ENCODE peak calls at places on chromosomes 5 and 9, in eight cellular contexts. E is uterus, H is body of pancreas, J is RWPE2, R is tibial artery, I is PC-3, Z is suprapubic skin, Y is fibroblast of lung. F is an unnamed sample.

GRCh38 chr5:665541-665955 is 27.6 kb downstream of the TPPP start:
- DNase-seq in Z (no peak), H (no peak), I (no peak), E (no peak), J (no peak), Y (no peak), R (no peak), F (no peak)

GRCh38 chr9:29078063-29078660 is 1504.9 kb upstream of the C9orf72 start:
- DNase-seq in Z (no peak), E (no peak), J (no peak), Y (peak; percentile 63), R (no peak), I (peak; percentile 84), H (no peak), F (peak; percentile 68)

GRCh38 chr5:1786621-1787471 is 12.8 kb downstream of the MRPL36 start:
- DNase-seq in H (no peak), R (peak; percentile 51), I (no peak), E (no peak), Y (no peak), Z (peak; percentile 55), J (peak; percentile 60), F (no peak)

GRCh38 chr5:113617191-113617796 is 103.8 kb downstream of the YTHDC2 start:
- DNase-seq in Y (no peak), Z (no peak), I (no peak), H (no peak), E (no peak), R (no peak), J (peak; percentile 65), F (no peak)

GRCh38 chr9:120381839-120382238 is 198.1 kb downstream of the CDK5RAP2 start:
- DNase-seq in R (peak; percentile 34), I (no peak), E (no peak), J (peak; percentile 33), Z (no peak), H (no peak), Y (no peak), F (no peak)

GRCh38 chr5:140220698-140221064 is 45.7 kb downstream of the CYSTM1 start:
- DNase-seq in I (no peak), H (no peak), E (no peak), R (no peak), J (no peak), Y (no peak), Z (no peak), F (no peak)

GRCh38 chr9:84296146-84296843 is 44.3 kb downstream of the SLC28A3 start:
- DNase-seq in J (no peak), R (no peak), E (no peak), I (peak; percentile 25), H (no peak), Z (no peak), Y (peak; percentile 88), F (peak; percentile 49)

GRCh38 chr5:168207450-168208029 is 83.9 kb upstream of the WWC1 start:
- DNase-seq in J (no peak), Y (no peak), E (no peak), R (no peak), Z (no peak), H (no peak), I (no peak), F (no peak)

GRCh38 chr9:135410421-135410820 is 69.2 kb upstream of the PPP1R26 start:
- DNase-seq in E (no peak), J (no peak), R (no peak), I (no peak), Z (no peak), Y (no peak), H (no peak), F (no peak)

GRCh38 chr9:105858284-105858683 is 163.9 kb downstream of the TMEM38B start:
- DNase-seq in I (no peak), R (no peak), E (no peak), J (no peak), H (no peak), Y (no peak), Z (no peak), F (no peak)

GRCh38 chr9:109468927-109469326 is 29.2 kb downstream of the PTPN3 start:
- DNase-seq in H (no peak), Z (no peak), R (no peak), Y (no peak), E (no peak), I (no peak), J (no peak), F (no peak)

GRCh38 chr5:169971780-169972179 is 8.5 kb downstream of the INSYN2B start:
- DNase-seq in Z (no peak), I (no peak), J (no peak), R (no peak), Y (no peak), H (no peak), E (no peak), F (no peak)

GRCh38 chr9:3992924-3993323 is 306.9 kb downstream of the GLIS3 start:
- DNase-seq in R (no peak), I (no peak), E (no peak), Z (no peak), H (no peak), J (no peak), Y (peak; percentile 56), F (peak; percentile 85)

GRCh38 chr5:103669615-103670014 is 107.0 kb upstream of the NUDT12 start:
- DNase-seq in Z (no peak), J (no peak), R (no peak), I (no peak), H (peak; percentile 15), E (no peak), Y (no peak), F (no peak)

GRCh38 chr5:75365740-75366139 is 28.7 kb downstream of the HMGCR start:
- DNase-seq in E (no peak), H (no peak), Z (no peak), J (no peak), I (no peak), R (no peak), Y (no peak), F (no peak)

GRCh38 chr5:54746777-54747398 is 229.3 kb downstream of the SNX18 start:
- DNase-seq in I (no peak), Y (no peak), Z (no peak), E (no peak), H (no peak), J (no peak), R (no peak), F (no peak)

GRCh38 chr5:9212605-9213004 is 333.3 kb downstream of the SEMA5A start:
- DNase-seq in E (no peak), Z (no peak), J (no peak), R (no peak), I (peak; percentile 87), Y (peak; percentile 52), H (no peak), F (no peak)

GRCh38 chr5:6108981-6109595 is 269.3 kb downstream of the MED10 start:
- DNase-seq in Z (no peak), J (no peak), I (no peak), E (no peak), H (no peak), Y (no peak), R (no peak), F (no peak)

GRCh38 chr5:59198832-59199231 is 616.0 kb downstream of the RAB3C start:
- DNase-seq in Z (no peak), H (no peak), J (no peak), Y (no peak), I (no peak), E (no peak), R (no peak), F (no peak)
- TF ChIP-seq CTCF in Z (no peak), H (no peak), J (no peak), Y (no peak), I (no peak), E (no peak), R (no peak), F (no peak)

GRCh38 chr5:126369995-126370731 is 53.0 kb upstream of the GRAMD2B start:
- DNase-seq in R (no peak), J (no peak), I (peak; percentile 31), E (no peak), Y (no peak), H (no peak), Z (no peak), F (no peak)

GRCh38 chr5:126376443-126376842 is 46.8 kb upstream of the GRAMD2B start:
- DNase-seq in J (no peak), H (no peak), I (no peak), Z (no peak), R (no peak), E (peak; percentile 35), Y (no peak), F (peak; percentile 36)

GRCh38 chr5:126377444-126377843 is 45.8 kb upstream of the GRAMD2B start:
- DNase-seq in J (no peak), H (no peak), Y (peak; percentile 59), E (no peak), I (no peak), R (no peak), Z (no peak), F (peak; percentile 40)

GRCh38 chr5:126370796-126371718 is 52.2 kb upstream of the GRAMD2B start:
- DNase-seq in H (peak; percentile 53), I (peak; percentile 83), R (no peak), Z (no peak), J (no peak), Y (peak; percentile 76), E (no peak), F (peak; percentile 60)

DNA sequence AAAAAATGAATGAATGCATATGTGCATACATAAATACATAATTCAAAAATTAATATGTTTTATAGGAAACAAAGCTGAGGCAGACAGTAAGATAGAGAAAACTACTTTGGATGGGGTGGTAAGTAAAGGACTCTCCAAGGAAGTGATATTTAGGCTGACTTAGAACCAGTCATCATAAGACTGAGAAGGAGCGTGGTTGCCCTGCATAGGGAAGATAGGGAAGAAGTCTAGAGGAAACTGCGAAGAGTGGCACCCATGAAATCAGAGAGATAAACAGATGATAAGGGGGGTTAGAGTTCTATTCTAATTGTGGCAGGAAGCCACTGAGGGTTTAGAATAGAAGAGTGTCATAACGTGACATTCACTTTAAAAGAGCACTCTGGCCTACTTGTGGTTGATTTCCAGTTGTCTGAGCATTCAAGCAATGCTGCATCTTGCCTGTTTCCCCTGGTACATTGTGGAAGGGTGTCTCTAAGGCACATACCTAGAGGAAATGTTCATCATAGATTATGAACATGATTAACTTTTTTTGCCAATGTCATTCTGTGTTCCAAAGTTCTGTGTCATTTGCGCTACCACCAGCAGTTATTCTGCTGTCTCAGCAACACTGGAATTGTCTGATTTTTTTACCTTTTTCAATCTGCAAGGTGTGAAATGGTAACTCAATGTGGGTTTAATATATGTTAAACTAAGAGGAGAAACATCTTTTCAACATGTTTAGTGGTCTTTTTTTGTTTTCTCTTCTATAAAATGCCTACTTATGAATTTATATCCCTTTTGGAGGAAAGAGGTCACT is 49.4 kb upstream of the GRAMD2B start:
- DNase-seq in I (peak; percentile 36), Z (no peak), Y (peak; percentile 86), J (no peak), H (no peak), R (no peak), E (no peak), F (no peak)
- H3K4me3 ChIP-seq in I (peak overlapping the region; percentile 57), Z (no peak overlapping the region), Y (no peak overlapping the region), J (no peak overlapping the region), H (no peak overlapping the region), R (no peak overlapping the region), E (no peak overlapping the region), F (no peak overlapping the region)

GRCh38 chr9:136779808-136780207 is 11.3 kb upstream of the TMEM141 start:
- DNase-seq in Y (no peak), Z (no peak), I (no peak), E (no peak), H (no peak), J (no peak), R (no peak), F (no peak)
- TF ChIP-seq CTCF in Y (no peak), Z (no peak), I (no peak), E (no peak), H (no peak), J (no peak), R (no peak), F (no peak)

GRCh38 chr9:131095666-131096489 is 453 bp upstream of the AIF1L start:
- DNase-seq in R (no peak), H (no peak), J (no peak), Z (no peak), I (peak; percentile 34), Y (peak; percentile 20), E (no peak), F (no peak)
- H3K4me3 ChIP-seq in R (peak overlapping the region; percentile 77), H (peak overlapping the region; percentile 23), J (peak overlapping the region; percentile 40), Z (peak overlapping the region; percentile 76), I (peak overlapping the region; percentile 73), Y (peak overlapping the region; percentile 14), E (peak overlapping the region; percentile 13), F (peak overlapping the region; percentile 53)